ENCODE peak calls at places on chromosomes 11 and 22, in seven cellular contexts. D, R, O, M, H, X and T are unnamed samples.

GRCh38 chr22:43260818-43261217 is 73.9 kb upstream of the TTLL12 start:
- DNase-seq in O (no peak), D (no peak), X (no peak), R (no peak), M (no peak), H (no peak), T (no peak)

GRCh38 chr11:17012712-17013547 is 1.3 kb downstream of the PLEKHA7 start:
- DNase-seq in M (peak), X (peak), O (no peak), D (peak), H (peak), R (peak), T (no peak)

GRCh38 chr11:71372693-71373657 is 75.2 kb downstream of the DHCR7 start:
- DNase-seq in X (peak), O (no peak), R (no peak), M (no peak), D (no peak), H (no peak), T (no peak)

GRCh38 chr11:7579226-7579825 is 65.5 kb downstream of the PPFIBP2 start:
- DNase-seq in R (no peak), H (no peak), D (no peak), O (no peak), X (no peak), M (no peak), T (no peak)

GRCh38 chr11:44947114-44947513 is 3.6 kb downstream of the TP53I11 start:
- DNase-seq in X (no peak), O (no peak), H (no peak), R (no peak), D (no peak), M (no peak), T (no peak)

GRCh38 chr11:40360206-40360798 is 1099.2 kb downstream of the LRRC4C start:
- DNase-seq in M (no peak), O (no peak), R (no peak), X (no peak), H (no peak), D (no peak), T (no peak)

GRCh38 chr11:113577356-113578163 is 102.4 kb upstream of the DRD2 start:
- DNase-seq in O (peak), H (no peak), M (no peak), R (peak), X (no peak), D (no peak), T (peak)

GRCh38 chr11:833114-833791 is 501 bp downstream of the CD151 start:
- DNase-seq in D (peak), X (no peak), H (no peak), M (peak), O (peak), R (no peak), T (no peak)

GRCh38 chr22:50547231-50547851 is 1.6 kb downstream of the KLHDC7B start:
- DNase-seq in D (no peak), R (no peak), X (no peak), O (peak), M (peak), H (no peak), T (no peak)

GRCh38 chr22:22195265-22196017 is 49.1 kb upstream of the VPREB1 start:
- DNase-seq in X (peak), H (peak), R (peak), M (peak), D (peak), O (peak), T (no peak)

GRCh38 chr22:22194931-22195264 is 49.7 kb upstream of the VPREB1 start:
- DNase-seq in M (no peak), D (no peak), R (no peak), O (no peak), H (no peak), X (no peak), T (no peak)

GRCh38 chr22:22196833-22197477 is 47.6 kb upstream of the VPREB1 start:
- DNase-seq in D (no peak), R (no peak), X (no peak), O (no peak), H (no peak), M (no peak), T (no peak)

GRCh38 chr22:22197993-22198402 is 46.6 kb upstream of the VPREB1 start:
- DNase-seq in R (no peak), D (no peak), M (peak), X (no peak), O (no peak), H (no peak), T (no peak)

DNA sequence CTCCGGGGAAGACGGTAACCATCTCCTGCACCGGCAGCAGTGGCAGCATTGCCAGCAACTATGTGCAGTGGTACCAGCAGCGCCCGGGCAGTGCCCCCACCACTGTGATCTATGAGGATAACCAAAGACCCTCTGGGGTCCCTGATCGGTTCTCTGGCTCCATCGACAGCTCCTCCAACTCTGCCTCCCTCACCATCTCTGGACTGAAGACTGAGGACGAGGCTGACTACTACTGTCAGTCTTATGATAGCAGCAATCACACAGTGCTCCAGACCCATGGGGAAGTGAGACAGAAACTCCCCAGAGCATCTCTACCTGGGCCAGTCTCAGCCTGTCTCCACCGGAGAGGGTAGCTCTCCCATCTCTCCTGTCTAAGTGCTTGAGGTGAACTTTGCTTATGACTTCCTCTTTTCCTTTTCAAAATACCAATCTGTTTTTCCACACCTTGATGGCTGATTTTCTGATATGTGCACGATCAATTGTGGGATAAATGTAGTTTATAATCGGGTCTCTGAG is 48.5 kb upstream of the VPREB1 start:
- DNase-seq in M (peak), H (no peak), D (no peak), X (no peak), R (no peak), O (no peak), T (no peak)
- TF ChIP-seq CTCF in M (no peak), H (no peak), D (no peak), X (no peak), R (no peak), O (no peak), T (no peak)

GRCh38 chr11:94876645-94877445 is 96.5 kb downstream of the CWC15 start:
- DNase-seq in H (peak), O (no peak), R (no peak), X (peak), M (peak), D (peak), T (peak)
- TF ChIP-seq CTCF in H (peak), O (peak), R (no peak), X (no peak), M (peak), D (peak), T (peak)

DNA sequence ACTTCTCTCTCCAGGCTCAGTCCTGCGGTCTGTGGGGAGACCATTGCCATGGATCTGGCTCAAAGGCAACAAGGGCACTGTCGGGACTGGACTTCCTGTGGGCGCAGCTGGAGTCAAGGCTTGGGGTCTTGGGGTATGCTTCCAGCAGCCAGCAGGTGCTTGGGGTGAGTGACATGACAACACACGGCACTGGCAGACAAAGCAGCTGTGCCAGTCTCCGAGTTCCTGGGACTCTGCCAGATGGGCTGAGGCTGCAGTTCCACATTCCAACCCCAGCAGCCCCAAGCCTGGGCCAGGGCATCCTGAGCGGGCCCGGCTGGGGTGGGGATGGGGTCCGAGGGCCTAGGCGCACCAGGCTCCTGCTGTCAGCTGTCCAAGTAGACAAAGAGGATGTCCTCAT is 12.3 kb downstream of the GUCD1 start:
- DNase-seq in R (no peak), H (peak), X (no peak), M (peak), D (peak), O (no peak), T (no peak)
- TF ChIP-seq CTCF in R (no peak), H (peak), X (no peak), M (peak), D (no peak), O (no peak), T (no peak)

GRCh38 chr22:40504285-40505249 is 132.0 kb downstream of the MRTFA start:
- DNase-seq in M (no peak), X (no peak), O (no peak), D (no peak), H (no peak), R (no peak), T (no peak)
- TF ChIP-seq CTCF in M (no peak), X (no peak), O (no peak), D (no peak), H (no peak), R (no peak), T (no peak)

DNA sequence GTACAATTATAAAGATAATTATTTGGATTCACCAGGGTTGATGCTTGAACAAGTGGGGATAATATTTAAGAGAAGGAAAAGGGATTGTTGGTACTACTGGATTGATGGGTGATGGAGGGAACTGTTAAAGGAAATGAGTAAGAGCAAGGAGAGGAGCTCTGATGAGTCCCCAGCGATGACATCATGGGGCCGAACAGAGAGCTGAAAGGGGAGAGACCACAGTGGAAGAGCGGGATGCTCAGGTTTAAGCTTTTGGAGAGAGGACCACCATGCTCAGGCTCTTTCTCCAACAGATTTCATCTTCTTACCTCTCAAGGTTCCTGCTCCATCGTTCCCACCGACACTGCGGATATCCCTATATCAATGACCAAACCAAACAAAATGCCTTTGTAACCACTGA is 568.7 kb downstream of the ETS1 start:
- DNase-seq in X (no peak), M (no peak), H (no peak), R (no peak), O (no peak), D (no peak), T (no peak)
- TF ChIP-seq CTCF in X (no peak), M (no peak), H (no peak), R (no peak), O (no peak), D (no peak), T (no peak)

DNA sequence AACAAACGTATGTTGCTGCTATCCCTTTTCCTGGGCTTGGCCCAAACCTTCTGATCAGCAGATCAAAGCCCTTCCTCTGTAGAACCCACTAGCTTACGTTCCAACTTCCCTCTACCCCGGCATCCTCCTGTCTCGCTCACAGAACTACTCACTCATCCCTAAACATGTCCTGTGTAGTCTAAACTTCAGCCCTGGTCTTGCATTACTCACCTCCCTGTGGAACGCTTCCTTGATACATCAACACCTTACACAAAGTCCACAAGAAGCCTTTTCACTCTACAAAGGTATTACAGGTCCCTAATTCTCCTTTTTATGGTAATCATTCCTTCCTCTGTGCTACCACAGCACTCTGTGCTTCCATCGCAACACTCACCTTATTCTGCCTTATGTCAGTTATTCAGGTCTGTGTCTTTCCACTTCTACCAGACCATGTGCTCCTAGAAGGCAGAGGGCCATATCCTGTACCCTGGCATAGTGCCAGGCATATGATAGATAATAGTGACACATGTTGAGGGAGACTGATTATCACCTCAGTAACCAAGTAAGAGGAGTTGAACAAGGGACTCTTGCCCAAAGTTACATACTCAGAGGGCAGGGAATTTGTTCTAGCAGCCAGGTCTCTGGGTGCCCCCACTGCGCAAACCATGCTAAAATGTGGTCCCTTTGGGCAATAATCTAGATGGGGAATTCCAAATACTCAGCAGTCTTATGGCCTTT is 41.6 kb downstream of the USP35 start:
- DNase-seq in M (no peak), O (peak), R (no peak), D (no peak), X (no peak), H (no peak), T (no peak)
- TF ChIP-seq CTCF in M (no peak), O (no peak), R (no peak), D (no peak), X (no peak), H (no peak), T (no peak)